ENCODE peak calls at places on chromosomes 16 and 17, in five cellular contexts. G is fibroblast of lung, Q is caudate nucleus, R is stomach, K is tibial nerve. O is an unnamed sample.

GRCh38 chr16:66326995-66327513 is 39.4 kb upstream of the CDH5 start:
- DNase-seq in G (no peak), Q (no peak), R (no peak), K (no peak), O (no peak)

GRCh38 chr17:27506348-27507218 is 50.3 kb downstream of the KSR1 start:
- DNase-seq in G (peak), Q (no peak), R (no peak), K (no peak), O (no peak)

GRCh38 chr16:24540575-24541240 is 1.3 kb downstream of the RBBP6 start:
- DNase-seq in G (peak), Q (no peak), R (no peak), K (no peak), O (no peak)

GRCh38 chr17:8818654-8819330 is 19.6 kb upstream of the MFSD6L start:
- DNase-seq in G (no peak), Q (no peak), R (no peak), K (no peak), O (no peak)

GRCh38 chr17:80708497-80708896 is 163.9 kb downstream of the RPTOR start:
- DNase-seq in G (no peak), Q (no peak), R (no peak), K (no peak), O (no peak)

GRCh38 chr17:7842380-7842949 is 8.4 kb downstream of the KDM6B start:
- DNase-seq in G (peak), Q (peak), R (peak), K (peak), O (peak)

GRCh38 chr17:13351046-13351445 is 250.7 kb downstream of the HS3ST3A1 start:
- DNase-seq in G (peak), Q (no peak), R (no peak), K (no peak), O (no peak)

GRCh38 chr17:28497931-28498330 is 8.2 kb upstream of the FOXN1 start:
- DNase-seq in G (no peak), Q (no peak), R (peak), K (no peak), O (no peak)

GRCh38 chr16:20763461-20764232 is at the start of gene ACSM3:
- DNase-seq in G (peak), Q (no peak), R (peak), K (peak), O (peak)

GRCh38 chr17:74671031-74671771 is 41.5 kb downstream of the CD300LF start:
- DNase-seq in G (peak), Q (peak), R (peak), K (peak), O (peak)

DNA sequence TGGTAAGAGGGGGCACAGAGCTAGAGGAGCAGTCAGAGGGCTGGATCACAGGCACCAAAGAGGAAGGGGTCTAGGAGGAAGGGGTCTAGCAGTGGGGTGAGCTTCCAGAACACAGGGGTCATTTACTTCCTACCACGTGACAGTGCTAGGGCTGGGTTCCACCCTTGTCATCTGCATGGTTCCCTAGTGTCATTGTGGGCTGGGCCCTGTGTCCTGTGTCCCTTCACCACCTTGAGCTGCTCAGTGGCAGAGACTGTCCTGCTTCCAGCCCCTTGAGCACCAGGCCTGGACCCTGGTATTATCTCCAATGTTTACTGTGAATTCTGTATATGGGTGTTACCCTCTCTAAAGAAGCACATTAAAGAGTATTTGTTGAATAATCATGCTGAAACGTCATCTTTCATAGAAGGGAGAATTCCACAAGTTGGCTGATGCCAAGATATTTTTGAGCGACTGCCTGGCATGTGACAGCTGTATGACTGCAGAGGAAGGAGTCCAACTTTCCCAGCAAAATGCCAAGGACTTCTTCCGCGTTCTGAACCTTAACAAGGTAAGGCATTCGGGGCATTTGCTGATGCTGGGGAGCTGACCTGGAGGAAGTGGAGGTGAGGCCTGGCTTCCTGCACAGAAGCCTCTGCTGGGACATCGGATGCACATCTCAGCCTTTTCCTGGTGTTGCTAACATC is 5.5 kb downstream of the NARF start:
- DNase-seq in G (no peak), Q (no peak), R (no peak), K (no peak), O (no peak)
- H3K27ac ChIP-seq in G (no peak), Q (no peak), R (peak), K (peak), O (peak)

DNA sequence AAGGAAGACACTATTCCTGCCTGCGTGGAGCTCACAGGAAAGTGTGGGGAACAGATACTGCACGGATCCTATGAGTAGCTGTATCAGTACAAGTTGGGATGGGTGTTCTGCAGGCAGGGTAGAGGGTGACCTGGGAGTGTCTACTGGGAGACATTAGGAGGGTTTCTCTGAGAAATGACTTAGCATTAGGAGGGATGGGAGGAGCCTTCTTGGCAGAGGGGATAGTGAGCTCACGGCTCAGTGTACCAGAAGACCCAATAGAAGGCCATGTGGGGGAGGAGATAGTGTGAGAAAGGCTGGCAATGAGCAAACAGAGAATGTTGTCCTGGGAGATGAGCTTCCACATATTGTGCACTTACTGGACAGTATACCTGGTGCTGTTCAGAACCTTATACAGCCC is 109.1 kb downstream of the MSI2 start:
- DNase-seq in G (no peak), Q (no peak), R (no peak), K (no peak), O (no peak)
- H3K27ac ChIP-seq in G (no peak), Q (peak), R (no peak), K (no peak), O (no peak)

GRCh38 chr17:4514206-4514605 is 15.5 kb downstream of the SPNS2 start:
- DNase-seq in G (no peak), Q (no peak), R (peak), K (no peak), O (no peak)

GRCh38 chr17:4516740-4517139 is 18.1 kb downstream of the SPNS2 start:
- DNase-seq in G (no peak), Q (no peak), R (no peak), K (no peak), O (no peak)

GRCh38 chr17:4515501-4515900 is 16.8 kb downstream of the SPNS2 start:
- DNase-seq in G (no peak), Q (no peak), R (peak), K (no peak), O (no peak)

GRCh38 chr17:4513113-4514032 is 14.7 kb downstream of the SPNS2 start:
- DNase-seq in G (no peak), Q (no peak), R (no peak), K (no peak), O (no peak)

DNA sequence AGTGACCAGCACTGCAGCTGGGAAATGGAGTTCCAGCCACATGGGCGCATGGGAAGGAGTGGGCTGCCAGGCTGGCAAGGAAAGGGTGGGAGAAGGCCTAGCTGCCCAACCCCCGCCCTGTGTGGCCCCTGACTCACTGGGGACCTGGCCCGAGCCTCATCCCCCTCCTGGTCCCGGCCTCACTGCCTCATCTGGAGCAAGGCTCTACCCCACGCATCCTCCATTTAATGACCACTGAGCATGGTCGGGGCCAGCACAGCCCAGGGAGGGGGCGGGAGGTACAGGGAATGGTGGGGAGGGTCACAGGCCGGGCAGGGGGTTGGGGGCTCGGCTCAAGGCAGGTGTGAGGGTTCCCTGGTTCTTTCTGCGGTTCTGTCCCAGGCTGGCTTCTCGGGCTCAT is 16.1 kb downstream of the SPNS2 start:
- DNase-seq in G (no peak), Q (no peak), R (no peak), K (no peak), O (no peak)
- H3K27ac ChIP-seq in G (no peak), Q (no peak), R (peak), K (no peak), O (peak)

GRCh38 chr17:64059756-64060155 is 39.3 kb upstream of the ICAM2 start:
- DNase-seq in G (no peak), Q (no peak), R (no peak), K (no peak), O (no peak)

GRCh38 chr17:64061157-64061898 is 40.9 kb upstream of the ICAM2 start:
- DNase-seq in G (peak), Q (no peak), R (no peak), K (no peak), O (no peak)

GRCh38 chr17:64058547-64059115 is 38.2 kb upstream of the ICAM2 start:
- DNase-seq in G (peak), Q (no peak), R (no peak), K (no peak), O (no peak)

GRCh38 chr17:64057701-64058263 is 37.3 kb upstream of the ICAM2 start:
- DNase-seq in G (no peak), Q (no peak), R (no peak), K (no peak), O (no peak)

GRCh38 chr17:64060331-64060730 is 39.9 kb upstream of the ICAM2 start:
- DNase-seq in G (no peak), Q (no peak), R (no peak), K (no peak), O (no peak)
- H3K27ac ChIP-seq in G (no peak), Q (no peak), R (peak), K (no peak), O (no peak)

DNA sequence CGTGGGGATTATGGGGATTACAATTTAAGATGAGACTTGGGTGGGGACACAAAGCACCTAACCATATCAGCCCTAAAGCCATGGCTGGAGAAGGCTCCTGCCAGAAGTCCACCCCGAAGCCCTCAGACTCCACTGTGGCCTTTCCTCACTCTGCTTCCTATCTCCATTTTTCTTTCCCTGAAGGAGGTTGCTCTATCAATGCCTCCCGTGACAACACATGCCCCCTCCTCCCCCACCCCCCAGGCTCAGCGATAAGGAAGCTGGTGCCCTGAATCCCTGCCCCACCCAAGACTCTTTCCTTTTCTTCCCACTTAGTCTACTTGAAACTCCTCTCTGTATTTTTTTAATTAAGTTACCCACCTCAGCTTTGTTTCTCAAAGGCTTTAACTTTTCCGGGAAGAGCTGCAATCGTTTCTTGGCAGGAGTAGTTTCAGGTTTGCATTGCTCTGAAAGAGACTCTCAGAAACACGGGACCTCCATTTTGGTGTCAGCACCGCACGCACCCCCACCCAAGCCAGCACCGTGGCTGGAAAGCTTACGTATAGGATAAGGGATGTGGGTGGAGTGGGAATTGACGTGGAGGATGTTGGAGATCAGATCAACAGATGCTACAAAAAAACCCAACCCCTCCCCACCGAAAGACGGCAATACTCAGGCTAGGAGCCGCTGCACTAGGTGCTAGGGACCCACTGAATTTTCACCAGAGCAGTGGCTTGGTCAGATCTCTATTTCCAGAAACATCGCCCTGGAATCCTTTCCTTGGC is 15.2 kb upstream of the CA4 start:
- DNase-seq in G (peak), Q (peak), R (peak), K (no peak), O (no peak)
- H3K27ac ChIP-seq in G (peak), Q (no peak), R (peak), K (no peak), O (peak)

GRCh38 chr16:30115238-30115637 is 1.9 kb upstream of the GDPD3 start:
- DNase-seq in G (no peak), Q (no peak), R (peak), K (no peak), O (no peak)
- H3K27ac ChIP-seq in G (no peak), Q (no peak), R (peak), K (no peak), O (no peak)

GRCh38 chr17:73348018-73348823 is 36.4 kb upstream of the CDC42EP4 start:
- DNase-seq in G (no peak), Q (no peak), R (no peak), K (no peak), O (no peak)
- H3K27ac ChIP-seq in G (no peak), Q (peak), R (peak), K (peak), O (no peak)

O was measured in right atrium auricular region.